ENCODE peak calls at places on chromosome 15, in ten cellular contexts. F is kidney epithelial cell, P is heart left ventricle, L is BJ, N is A549, R is stomach, T is brain microvascular endothelial cell, W is HepG2, C is fibroblast of lung, Z is dorsolateral prefrontal cortex. M is an unnamed sample.

GRCh38 chr15:96268421-96269204 is 61.9 kb upstream of the NR2F2 start:
- DNase-seq in L (no peak), P (no peak), W (no peak), N (peak), Z (no peak), F (no peak), C (peak), R (no peak), T (no peak), M (peak)

GRCh38 chr15:75697523-75698398 is 14.9 kb downstream of the CSPG4 start:
- DNase-seq in P (no peak), C (peak), N (no peak), F (no peak), L (no peak), W (no peak), Z (no peak), R (no peak), T (no peak), M (peak)

GRCh38 chr15:88061452-88061851 is 195.1 kb downstream of the NTRK3 start:
- DNase-seq in C (no peak), T (no peak), F (no peak), R (no peak), N (no peak), L (no peak), P (no peak), W (no peak), Z (peak), M (no peak)

GRCh38 chr15:101327147-101327740 is 32.2 kb upstream of the SNRPA1 start:
- DNase-seq in N (no peak), Z (no peak), T (no peak), W (no peak), C (no peak), R (no peak), L (no peak), P (no peak), F (no peak), M (no peak)

GRCh38 chr15:69305933-69306568 is 7.3 kb downstream of the PAQR5 start:
- DNase-seq in N (peak), R (no peak), C (peak), W (no peak), T (no peak), F (no peak), P (no peak), L (no peak), Z (no peak), M (no peak)

GRCh38 chr15:38176696-38177095 is 75.9 kb upstream of the SPRED1 start:
- DNase-seq in L (no peak), R (no peak), W (no peak), P (no peak), N (no peak), C (no peak), T (no peak), F (no peak), Z (no peak), M (no peak)

GRCh38 chr15:67120839-67121540 is 55.6 kb downstream of the SMAD3 start:
- DNase-seq in L (no peak), T (peak), C (peak), Z (peak), N (peak), P (peak), R (peak), F (no peak), W (no peak), M (peak)

GRCh38 chr15:98727115-98728040 is 79.0 kb downstream of the IGF1R start:
- DNase-seq in Z (no peak), R (peak), F (peak), T (peak), N (peak), L (peak), P (peak), C (peak), W (peak), M (peak)

GRCh38 chr15:25715536-25716413 is 147.4 kb downstream of the ATP10A start:
- DNase-seq in W (no peak), N (no peak), Z (no peak), C (no peak), P (no peak), T (no peak), L (no peak), R (no peak), F (no peak), M (no peak)

GRCh38 chr15:60704129-60704528 is 225.2 kb upstream of the ICE2 start:
- DNase-seq in T (no peak), W (no peak), R (no peak), P (no peak), C (no peak), F (no peak), N (no peak), Z (no peak), L (no peak), M (no peak)

GRCh38 chr15:93974804-93975481 is 256.4 kb upstream of the MCTP2 start:
- DNase-seq in R (no peak), C (peak), T (peak), W (peak), Z (peak), N (peak), P (no peak), F (no peak), L (no peak), M (peak)

GRCh38 chr15:49712162-49712561 is 91.3 kb downstream of the DTWD1 start:
- DNase-seq in T (no peak), W (no peak), Z (no peak), P (no peak), L (no peak), F (no peak), N (no peak), C (no peak), R (no peak), M (no peak)

GRCh38 chr15:45199136-45199810 is 11.5 kb upstream of the SHF start:
- DNase-seq in C (peak), F (no peak), R (no peak), T (no peak), L (no peak), N (peak), P (no peak), Z (peak), W (peak), M (peak)

GRCh38 chr15:26091184-26091583 is 228.1 kb upstream of the ATP10A start:
- DNase-seq in T (no peak), P (no peak), R (no peak), Z (no peak), W (no peak), L (no peak), C (no peak), F (no peak), N (no peak), M (no peak)

GRCh38 chr15:84937144-84937543 is 44.5 kb upstream of the PDE8A start:
- DNase-seq in F (no peak), W (no peak), R (no peak), Z (no peak), C (no peak), N (no peak), T (no peak), P (no peak), L (no peak), M (peak)

GRCh38 chr15:62591842-62592838 is 427.1 kb upstream of the C2CD4B start:
- DNase-seq in T (peak), F (no peak), Z (no peak), P (no peak), W (peak), L (no peak), N (peak), R (no peak), C (peak), M (peak)

GRCh38 chr15:90680371-90680935 is 36.7 kb upstream of the BLM start:
- DNase-seq in R (no peak), Z (no peak), N (no peak), C (peak), F (peak), P (no peak), L (peak), T (peak), W (no peak), M (peak)

GRCh38 chr15:70713547-70714414 is 49.6 kb downstream of the UACA start:
- DNase-seq in W (no peak), T (no peak), P (no peak), C (peak), Z (no peak), L (no peak), N (no peak), R (no peak), F (no peak), M (no peak)

GRCh38 chr15:95277266-95277665 is 1045.9 kb downstream of the MCTP2 start:
- DNase-seq in P (no peak), Z (no peak), N (no peak), F (no peak), C (peak), R (no peak), T (peak), W (no peak), L (peak), M (peak)

GRCh38 chr15:40881351-40881750 is 7.3 kb upstream of the RHOV start:
- DNase-seq in N (no peak), W (no peak), F (no peak), L (no peak), Z (no peak), T (no peak), R (no peak), P (no peak), C (no peak), M (no peak)

GRCh38 chr15:40879609-40880008 is 5.6 kb upstream of the RHOV start:
- DNase-seq in P (no peak), R (no peak), F (no peak), T (no peak), W (no peak), C (no peak), L (no peak), N (no peak), Z (no peak), M (no peak)

GRCh38 chr15:40877691-40878090 is 3.7 kb upstream of the RHOV start:
- DNase-seq in T (no peak), C (no peak), N (no peak), Z (no peak), F (no peak), R (no peak), P (no peak), L (no peak), W (no peak), M (no peak)

GRCh38 chr15:40875996-40876740 is 2.1 kb upstream of the RHOV start:
- DNase-seq in W (no peak), C (no peak), Z (no peak), N (no peak), R (no peak), T (no peak), P (no peak), F (no peak), L (no peak), M (no peak)

DNA sequence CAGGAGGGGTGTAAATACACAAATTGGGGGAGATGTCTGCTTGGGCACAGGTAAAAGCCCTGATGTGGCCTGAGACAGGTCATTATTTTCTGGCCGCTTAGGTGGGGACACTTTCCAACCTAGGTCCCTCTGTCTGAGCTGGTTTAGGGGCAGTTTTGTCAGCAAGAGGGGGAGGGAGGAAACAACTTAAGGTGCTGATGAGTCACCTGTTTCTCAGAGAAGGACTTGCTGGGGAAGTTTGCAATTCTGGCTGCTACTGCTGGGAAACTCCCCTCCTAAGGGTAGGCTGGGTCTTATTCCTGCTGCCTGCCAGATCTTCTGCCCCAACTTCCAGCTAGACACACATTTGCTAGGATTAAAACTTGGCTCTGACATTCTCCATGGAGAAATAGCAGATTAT is 4.8 kb upstream of the RHOV start:
- DNase-seq in Z (no peak), W (no peak), C (peak), F (peak), T (no peak), R (no peak), L (no peak), P (no peak), N (no peak), M (no peak)
- TF ChIP-seq CTCF in Z (no peak), W (no peak), C (no peak), F (no peak), T (no peak), R (no peak), L (no peak), P (no peak), N (no peak), M (no peak)

GRCh38 chr15:48645558-48646330 is at the start of gene FBN1:
- DNase-seq in T (peak), C (peak), R (peak), Z (peak), W (peak), F (peak), L (peak), N (peak), P (peak), M (peak)
- H3K4me3 ChIP-seq in T (peak), C (peak), R (peak), Z (peak), W (peak), F (peak), L (peak), N (peak), P (peak), M (peak)

GRCh38 chr15:39580630-39581500 is at the start of gene THBS1:
- DNase-seq in T (peak), P (peak), W (peak), R (peak), L (peak), N (peak), F (peak), Z (no peak), C (peak), M (peak)

GRCh38 chr15:39581501-39582285 is 814 bp downstream of the THBS1 start:
- DNase-seq in Z (no peak), F (no peak), P (peak), L (peak), R (peak), N (peak), T (no peak), W (peak), C (peak), M (peak)

GRCh38 chr15:39579487-39580116 is 1.3 kb upstream of the THBS1 start:
- DNase-seq in Z (no peak), F (peak), N (peak), W (peak), R (peak), C (peak), L (no peak), T (peak), P (peak), M (peak)

GRCh38 chr15:39580117-39580629 is 706 bp upstream of the THBS1 start:
- DNase-seq in N (peak), W (peak), C (peak), P (peak), R (peak), F (peak), L (peak), Z (peak), T (peak), M (peak)

DNA sequence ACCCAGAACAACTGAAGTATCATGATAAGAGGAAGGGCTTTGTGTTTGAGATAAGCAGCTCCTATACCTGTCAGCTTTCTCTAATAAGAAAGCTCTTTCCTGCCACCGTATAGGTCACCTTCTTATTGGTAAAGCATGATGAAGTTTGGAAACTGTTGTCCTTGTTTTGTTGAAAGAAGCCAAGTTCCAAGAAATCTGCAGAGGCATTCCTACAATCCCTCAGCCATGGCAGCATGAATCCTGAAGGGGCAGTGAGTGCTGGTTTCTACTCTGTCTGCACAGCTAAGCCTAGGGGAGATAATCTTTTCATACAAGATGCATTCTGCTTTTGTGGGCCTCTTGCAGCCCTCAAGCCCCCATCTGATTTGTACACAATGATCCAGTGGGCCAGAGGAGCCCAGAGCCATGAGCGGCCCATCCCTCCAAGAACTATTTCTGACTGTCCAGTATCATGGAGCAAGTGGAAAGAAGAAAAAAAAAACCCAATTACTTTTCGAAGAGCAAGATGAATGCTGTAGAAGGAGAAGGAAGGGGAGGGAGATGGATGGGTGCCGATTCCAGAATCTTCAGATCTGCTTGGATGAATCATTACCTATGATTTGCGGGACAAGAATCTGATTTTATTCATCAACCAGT is 1.9 kb upstream of the THBS1 start:
- DNase-seq in C (no peak), N (no peak), F (no peak), L (no peak), P (no peak), W (no peak), T (no peak), Z (no peak), R (no peak), M (peak)
- TF ChIP-seq CTCF in C (peak), N (no peak), F (peak), L (peak), P (no peak), W (no peak), T (peak), Z (no peak), R (no peak), M (peak)

GRCh38 chr15:42575188-42576039 is at the start of gene STARD9:
- DNase-seq in N (peak), R (peak), Z (peak), T (peak), C (peak), P (peak), W (peak), F (peak), L (peak), M (peak)

GRCh38 chr15:42576776-42577175 is 1.4 kb downstream of the STARD9 start:
- DNase-seq in Z (no peak), R (no peak), C (no peak), N (no peak), F (no peak), W (no peak), L (no peak), T (no peak), P (no peak), M (no peak)

GRCh38 chr15:42576040-42576594 is 711 bp downstream of the STARD9 start:
- DNase-seq in L (no peak), N (no peak), P (no peak), R (no peak), Z (no peak), W (no peak), F (no peak), T (no peak), C (no peak), M (no peak)

GRCh38 chr15:42578984-42579537 is 3.7 kb downstream of the STARD9 start:
- DNase-seq in C (no peak), Z (no peak), R (no peak), N (no peak), L (no peak), T (no peak), F (no peak), P (no peak), W (no peak), M (no peak)

GRCh38 chr15:42577514-42578031 is 2.2 kb downstream of the STARD9 start:
- DNase-seq in N (no peak), T (peak), P (no peak), Z (peak), C (peak), W (no peak), R (no peak), F (no peak), L (no peak), M (peak)
- H3K4me3 ChIP-seq in N (no peak), T (no peak), P (peak), Z (no peak), C (no peak), W (no peak), R (peak), F (no peak), L (no peak), M (no peak)

DNA sequence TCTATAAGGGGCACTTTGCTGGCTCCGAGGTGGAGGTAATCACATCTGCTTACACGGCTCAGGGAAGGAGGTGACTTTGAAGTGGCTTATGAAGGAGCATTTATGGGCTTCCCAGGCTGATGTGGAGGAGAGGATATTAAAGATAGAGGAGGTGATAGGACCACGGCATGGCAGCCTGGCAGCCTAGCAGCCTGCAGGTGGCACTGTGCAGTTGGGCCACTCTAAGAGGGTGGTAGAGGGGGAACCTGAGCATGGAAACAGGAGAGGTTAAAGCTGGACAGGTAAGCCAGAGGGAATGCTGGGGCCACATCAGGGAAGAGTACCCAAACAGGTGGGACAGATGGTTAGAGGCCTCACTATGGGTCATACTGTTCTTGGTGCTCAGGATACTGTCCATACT is 375.0 kb downstream of the WDR72 start:
- DNase-seq in P (no peak), T (no peak), L (no peak), R (peak), F (no peak), C (no peak), N (peak), W (peak), Z (no peak), M (no peak)
- TF ChIP-seq CTCF in P (peak), T (peak), L (no peak), R (peak), F (peak), C (no peak), N (peak), W (peak), Z (no peak), M (no peak)

M was measured in foreskin fibroblast.